ENCODE peak calls at places on chromosomes 5 and 9, in five cellular contexts. Y, G, P, U and R are unnamed samples.

GRCh38 chr5:173882632-173883031 is 5.5 kb upstream of the CPEB4 start:
- DNase-seq in U (no peak), Y (no peak), G (peak; percentile 11), P (no peak), R (no peak)

GRCh38 chr5:31531543-31531887 is 378 bp downstream of the DROSHA start:
- DNase-seq in U (peak; percentile 67), G (no peak), Y (peak; percentile 40), P (no peak), R (no peak)

GRCh38 chr9:120402741-120403542 is 177.0 kb downstream of the CDK5RAP2 start:
- DNase-seq in U (peak; percentile 46), P (no peak), G (peak; percentile 98), Y (no peak), R (no peak)

GRCh38 chr9:124264812-124265211 is 7.1 kb downstream of the NEK6 start:
- DNase-seq in G (peak; percentile 62), U (no peak), Y (no peak), P (no peak), R (no peak)

GRCh38 chr5:79030663-79031480 is 38.6 kb downstream of the DMGDH start:
- DNase-seq in Y (no peak), G (no peak), U (no peak), P (no peak), R (no peak)

GRCh38 chr5:2102821-2103776 is 220.4 kb upstream of the IRX4 start:
- DNase-seq in P (no peak), U (no peak), G (no peak), Y (no peak), R (no peak)

GRCh38 chr9:136694163-136694864 is 7.1 kb upstream of the AGPAT2 start:
- DNase-seq in P (peak; percentile 76), Y (peak; percentile 61), G (peak; percentile 18), U (no peak), R (no peak)

GRCh38 chr9:35162605-35163315 is 951 bp downstream of the UNC13B start:
- DNase-seq in Y (peak; percentile 37), P (no peak), U (no peak), G (no peak), R (no peak)

GRCh38 chr9:110141118-110141797 is 66.7 kb downstream of the C9orf152 start:
- DNase-seq in U (peak; percentile 81), P (peak; percentile 50), Y (peak; percentile 81), G (peak; percentile 99), R (peak; percentile 81)

GRCh38 chr5:154516475-154516874 is 38.4 kb upstream of the HAND1 start:
- DNase-seq in G (no peak), Y (no peak), P (no peak), U (no peak), R (no peak)

GRCh38 chr5:172858990-172859811 is 25.1 kb downstream of the ERGIC1 start:
- DNase-seq in P (peak; percentile 66), G (peak; percentile 93), Y (peak; percentile 96), U (peak; percentile 90), R (peak; percentile 94)

GRCh38 chr5:172858511-172858989 is 24.5 kb downstream of the ERGIC1 start:
- DNase-seq in P (no peak), Y (no peak), G (no peak), U (no peak), R (no peak)

GRCh38 chr5:172860520-172861443 is 26.7 kb downstream of the ERGIC1 start:
- DNase-seq in U (peak; percentile 97), P (peak; percentile 74), G (peak; percentile 32), Y (peak; percentile 90), R (peak; percentile 97)

GRCh38 chr5:172861461-172861860 is 27.4 kb downstream of the ERGIC1 start:
- DNase-seq in Y (no peak), U (no peak), G (no peak), P (no peak), R (no peak)

GRCh38 chr5:172859966-172860365 is 25.9 kb downstream of the ERGIC1 start:
- DNase-seq in P (peak; percentile 64), Y (no peak), G (no peak), U (no peak), R (no peak)
- H3K4me3 ChIP-seq in P (no peak overlapping the region), Y (no peak overlapping the region), G (no peak overlapping the region), U (no peak overlapping the region), R (peak overlapping the region; percentile 59)

DNA sequence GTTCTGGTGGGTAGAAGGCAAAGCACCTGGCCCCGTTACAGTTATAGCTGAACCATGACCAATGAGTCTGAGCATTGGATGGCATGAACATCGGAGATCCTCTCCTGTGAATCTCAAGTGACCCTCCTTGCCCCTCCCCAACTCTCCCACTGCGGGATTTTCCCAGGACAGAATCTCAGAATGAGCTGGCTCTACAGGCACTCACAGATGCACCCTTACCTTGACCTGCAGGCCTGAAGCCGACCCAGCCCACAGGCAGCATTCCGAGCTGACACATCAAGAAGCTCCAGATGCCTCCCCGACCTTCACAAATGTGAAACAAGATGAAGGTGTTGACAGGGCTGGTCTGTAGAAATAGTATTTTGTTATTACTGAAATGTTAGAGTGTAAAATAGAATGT is 263.5 kb downstream of the AUH start:
- DNase-seq in Y (no peak), G (no peak), U (no peak), P (no peak), R (no peak)
- H3K27ac ChIP-seq in Y (no peak overlapping the region), G (no peak overlapping the region), U (no peak overlapping the region), P (no peak overlapping the region), R (no peak overlapping the region)

GRCh38 chr5:83385812-83386211 is 85.7 kb upstream of the VCAN start:
- DNase-seq in G (no peak), U (no peak), P (no peak), Y (no peak), R (no peak)
- TF ChIP-seq CTCF in G (no peak), U (no peak), P (no peak), Y (no peak), R (no peak)

DNA sequence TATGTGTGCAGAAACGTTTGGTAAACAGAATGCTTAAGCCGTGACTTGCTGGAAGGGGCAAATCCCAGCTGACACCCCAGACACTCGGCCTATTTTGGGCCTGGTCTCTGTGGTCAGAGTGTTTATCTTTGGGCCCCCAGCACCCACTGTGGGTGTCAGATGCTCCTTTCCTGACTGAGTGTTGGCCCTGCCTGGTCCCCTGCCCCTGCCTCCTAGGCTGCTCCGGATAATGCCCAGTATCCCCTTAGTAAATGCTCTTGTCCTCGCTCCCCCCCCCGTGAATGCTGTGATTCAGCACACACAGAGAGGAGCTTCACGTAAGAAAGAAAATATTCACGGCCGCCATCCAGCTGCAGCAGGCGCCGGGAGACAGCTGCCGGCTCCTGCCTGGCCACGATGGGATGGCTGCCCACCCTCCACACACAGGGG is 11.3 kb upstream of the ANGPTL2 start:
- DNase-seq in Y (no peak), U (peak; percentile 91), P (no peak), G (peak; percentile 91), R (peak; percentile 83)
- H3K4me3 ChIP-seq in Y (no peak overlapping the region), U (no peak overlapping the region), P (no peak overlapping the region), G (no peak overlapping the region), R (no peak overlapping the region)